ENCODE peak calls at places on chromosomes 4 and X, in nine cellular contexts. L is H9, A is NB4, I is nephron progenitor cell, Y is cardiac muscle cell, D is foreskin keratinocyte, Q is brain microvascular endothelial cell, O is lower leg skin, F is hepatocyte. K is an unnamed sample.

GRCh38 chr4:118776166-118776954 is 59.6 kb downstream of the SEC24D start:
- DNase-seq in L (no peak), D (no peak), A (no peak), F (no peak), Y (peak), Q (peak), O (no peak), I (no peak), K (peak)

GRCh38 chr4:55736605-55737183 is 82.9 kb upstream of the EXOC1L start:
- DNase-seq in F (no peak), L (no peak), O (no peak), Q (no peak), I (no peak), A (peak), Y (peak), D (no peak), K (peak)

GRCh38 chrX:153441296-153441695 is 4.6 kb downstream of the TREX2 start:
- DNase-seq in D (no peak), O (no peak), Y (no peak), I (no peak), Q (no peak), L (no peak), A (no peak), F (no peak), K (no peak)

GRCh38 chr4:156970501-156971167 is 965 bp downstream of the PDGFC start:
- DNase-seq in O (peak), F (peak), I (peak), D (no peak), A (no peak), L (peak), Q (no peak), Y (peak), K (no peak)

GRCh38 chrX:148459343-148459742 is 41.1 kb upstream of the AFF2 start:
- DNase-seq in Q (no peak), D (no peak), F (no peak), Y (no peak), L (no peak), I (no peak), A (peak), O (no peak), K (no peak)

GRCh38 chr4:85736576-85736975 is 261.6 kb downstream of the ARHGAP24 start:
- DNase-seq in F (no peak), A (no peak), L (no peak), Y (no peak), Q (no peak), D (no peak), O (no peak), I (no peak), K (no peak)

GRCh38 chr4:183335369-183335940 is 13.2 kb upstream of the CLDN24 start:
- DNase-seq in L (no peak), Q (peak), A (peak), F (peak), Y (peak), I (no peak), O (no peak), D (peak), K (peak)

GRCh38 chr4:150593996-150594395 is 12.0 kb downstream of the MAB21L2 start:
- DNase-seq in Q (no peak), A (no peak), I (no peak), O (no peak), Y (peak), D (no peak), F (no peak), L (no peak), K (no peak)

GRCh38 chrX:140064993-140065392 is 99.7 kb upstream of the CXorf66 start:
- DNase-seq in F (no peak), D (no peak), A (no peak), L (no peak), O (no peak), Y (no peak), Q (no peak), I (no peak), K (no peak)

GRCh38 chr4:140427919-140428471 is 547 bp upstream of the CLGN start:
- DNase-seq in Y (peak), Q (no peak), D (no peak), L (no peak), F (peak), O (no peak), I (no peak), A (peak), K (no peak)

GRCh38 chrX:76477352-76477751 is 49.8 kb downstream of the MAGEE1 start:
- DNase-seq in L (no peak), F (no peak), I (no peak), D (no peak), Q (no peak), Y (no peak), A (no peak), O (no peak), K (no peak)

GRCh38 chrX:115649461-115650063 is 88.6 kb downstream of the PLS3 start:
- DNase-seq in A (no peak), Y (no peak), D (no peak), I (no peak), O (no peak), F (no peak), L (peak), Q (peak), K (no peak)

GRCh38 chr4:139555705-139556070 is 331 bp downstream of the SETD7 start:
- DNase-seq in F (peak), L (no peak), O (no peak), Y (no peak), A (no peak), I (no peak), Q (no peak), D (no peak), K (no peak)

GRCh38 chr4:13306356-13306755 is 177.8 kb downstream of the RAB28 start:
- DNase-seq in D (no peak), Q (no peak), F (no peak), O (no peak), Y (no peak), A (no peak), L (no peak), I (no peak), K (no peak)

GRCh38 chrX:149881081-149881711 is at the start of gene MAGEA8:
- DNase-seq in D (no peak), A (peak), L (peak), Q (no peak), Y (no peak), I (peak), F (no peak), O (no peak), K (no peak)
- TF ChIP-seq CTCF in D (no peak), A (peak), L (peak), Q (no peak), Y (no peak), I (no peak), F (no peak), O (no peak), K (no peak)

GRCh38 chr4:39529534-39529933 is 2.3 kb upstream of the UGDH start:
- DNase-seq in A (no peak), L (no peak), Q (no peak), D (no peak), Y (no peak), F (no peak), I (no peak), O (no peak), K (no peak)

GRCh38 chr4:39526283-39526682 is 956 bp downstream of the UGDH start:
- DNase-seq in Q (no peak), F (no peak), D (no peak), L (no peak), A (no peak), O (no peak), Y (no peak), I (no peak), K (peak)

GRCh38 chr4:39526810-39527295 is 386 bp downstream of the UGDH start:
- DNase-seq in A (no peak), I (no peak), Y (no peak), Q (no peak), D (no peak), L (no peak), O (peak), F (no peak), K (no peak)

GRCh38 chr4:39528056-39528465 is 822 bp upstream of the UGDH start:
- DNase-seq in I (no peak), F (no peak), Y (peak), D (no peak), O (peak), Q (peak), L (no peak), A (no peak), K (no peak)

DNA sequence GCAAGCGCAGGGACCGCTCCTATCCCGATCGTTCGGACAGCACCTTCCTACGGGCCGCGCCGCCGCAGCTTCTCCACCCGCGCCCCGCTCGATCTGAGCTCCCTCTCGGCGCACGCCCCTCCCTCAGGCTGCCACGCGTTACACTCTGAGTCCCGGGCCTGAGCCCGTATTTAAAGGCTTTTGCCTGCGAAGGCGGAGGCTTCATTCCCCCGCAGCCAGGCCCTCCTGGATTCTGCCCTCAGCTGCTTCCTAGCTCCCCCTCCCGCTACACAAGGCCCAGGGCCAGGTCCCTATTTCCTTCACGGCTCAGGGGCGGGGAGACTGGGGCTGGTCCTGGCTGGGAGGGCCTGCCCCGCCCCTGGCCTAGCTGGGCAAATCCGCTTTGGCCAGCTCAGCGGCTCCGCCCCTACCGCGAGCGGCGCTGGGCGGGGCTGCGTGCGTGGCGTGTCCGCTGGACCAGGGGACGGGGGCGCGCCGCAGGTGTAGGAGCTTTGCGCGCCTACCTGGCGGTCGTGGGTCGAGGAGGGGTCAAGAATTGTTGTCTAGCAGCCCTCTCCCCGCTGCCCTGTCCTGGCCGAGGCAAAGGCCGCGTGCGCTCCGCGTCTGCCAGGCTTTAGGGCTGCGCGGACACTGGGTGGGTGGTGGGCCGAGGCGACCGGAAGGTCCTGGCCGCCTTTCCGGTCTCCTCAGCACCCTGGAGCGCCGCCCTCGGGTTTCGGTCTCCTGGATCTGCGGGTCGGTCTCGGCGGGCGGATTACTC is at the start of gene UGDH:
- DNase-seq in I (peak), L (peak), Q (peak), F (peak), Y (peak), D (peak), O (peak), A (peak), K (peak)
- TF ChIP-seq CTCF in I (no peak), L (no peak), Q (peak), F (no peak), Y (peak), D (no peak), O (no peak), A (no peak), K (peak)

GRCh38 chrX:30935985-30936384 is 46.9 kb upstream of the TAB3 start:
- DNase-seq in Y (peak), F (peak), Q (peak), O (no peak), D (no peak), I (peak), A (peak), L (peak), K (peak)
- TF ChIP-seq CTCF in Y (peak), F (peak), Q (peak), O (no peak), D (peak), I (no peak), A (peak), L (no peak), K (peak)

DNA sequence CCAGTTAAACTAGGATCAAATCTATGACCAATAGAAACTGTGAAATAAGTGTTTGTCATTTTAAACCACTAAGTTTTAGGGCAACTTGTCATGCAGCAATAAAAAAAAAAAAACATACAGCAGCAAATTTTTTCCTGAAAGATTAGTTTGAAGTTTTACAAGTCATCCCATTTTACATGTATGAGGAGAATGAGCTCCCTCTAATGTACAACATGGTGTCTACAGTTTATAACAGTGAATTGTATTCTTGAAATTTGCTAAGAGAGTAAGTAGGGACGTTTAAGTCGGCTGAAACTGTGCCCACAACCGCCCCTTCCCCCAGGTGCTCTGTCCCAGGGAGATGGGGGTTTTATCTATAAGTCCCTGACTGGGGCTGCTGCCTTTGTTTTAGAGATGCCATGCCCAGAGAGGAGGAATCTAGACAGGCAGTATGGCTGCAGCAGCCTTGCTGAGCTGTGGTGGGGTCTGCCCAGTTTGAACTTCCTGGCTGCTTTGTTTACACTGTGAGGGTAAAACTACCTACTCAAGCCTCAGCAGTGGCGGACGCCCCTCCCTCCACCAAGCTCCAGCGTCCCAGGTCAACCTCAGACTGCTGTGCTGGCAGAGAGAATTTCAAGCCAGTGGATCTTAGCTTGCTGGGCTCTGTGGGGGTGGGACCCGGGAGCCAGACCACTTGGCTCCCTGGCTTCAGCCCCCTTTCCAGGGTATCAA is 499.3 kb upstream of the CT83 start:
- DNase-seq in Y (no peak), F (peak), I (peak), A (no peak), L (peak), O (no peak), Q (no peak), D (no peak), K (no peak)
- TF ChIP-seq CTCF in Y (no peak), F (peak), I (peak), A (no peak), L (peak), O (no peak), Q (no peak), D (peak), K (no peak)

GRCh38 chr4:153643406-153644016 is 40.6 kb upstream of the TLR2 start:
- DNase-seq in D (no peak), I (no peak), A (peak), Y (peak), F (peak), O (no peak), L (no peak), Q (peak), K (peak)
- TF ChIP-seq CTCF in D (peak), I (peak), A (peak), Y (peak), F (peak), O (no peak), L (peak), Q (peak), K (peak)

DNA sequence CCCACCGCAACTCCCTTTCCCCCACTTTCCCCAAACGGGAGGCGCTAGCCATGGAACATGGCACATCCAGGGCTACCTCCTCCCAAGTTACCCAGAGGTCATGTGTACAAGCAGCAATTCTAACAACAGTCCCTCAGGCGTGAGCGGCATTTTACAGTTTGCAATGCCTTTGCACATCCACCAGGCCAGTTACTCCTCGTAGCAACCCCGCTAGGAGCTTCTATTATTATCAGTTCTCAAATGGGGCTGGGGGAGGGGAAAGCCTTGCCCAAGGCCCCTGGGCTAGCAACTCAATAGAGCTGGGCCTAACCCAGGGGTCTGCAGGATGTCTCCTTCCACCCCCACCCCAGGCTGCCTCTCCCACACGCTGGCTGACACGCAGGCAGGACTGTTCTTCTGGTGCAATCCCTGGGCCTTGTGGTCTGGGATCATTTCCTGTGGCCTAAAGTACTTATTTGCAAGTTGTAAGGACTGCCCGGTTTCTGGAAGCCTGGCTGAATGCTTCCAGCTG is 27.8 kb downstream of the PJA1 start:
- DNase-seq in Y (peak), L (peak), I (peak), F (peak), A (peak), Q (peak), D (no peak), O (no peak), K (peak)
- TF ChIP-seq CTCF in Y (no peak), L (no peak), I (no peak), F (no peak), A (no peak), Q (no peak), D (no peak), O (no peak), K (no peak)

GRCh38 chr4:7712021-7712420 is 227.6 kb downstream of the AFAP1 start:
- DNase-seq in D (no peak), Y (no peak), I (no peak), O (no peak), L (no peak), Q (no peak), F (no peak), A (no peak), K (no peak)
- TF ChIP-seq CTCF in D (no peak), Y (no peak), I (no peak), O (no peak), L (no peak), Q (no peak), F (no peak), A (no peak), K (no peak)

DNA sequence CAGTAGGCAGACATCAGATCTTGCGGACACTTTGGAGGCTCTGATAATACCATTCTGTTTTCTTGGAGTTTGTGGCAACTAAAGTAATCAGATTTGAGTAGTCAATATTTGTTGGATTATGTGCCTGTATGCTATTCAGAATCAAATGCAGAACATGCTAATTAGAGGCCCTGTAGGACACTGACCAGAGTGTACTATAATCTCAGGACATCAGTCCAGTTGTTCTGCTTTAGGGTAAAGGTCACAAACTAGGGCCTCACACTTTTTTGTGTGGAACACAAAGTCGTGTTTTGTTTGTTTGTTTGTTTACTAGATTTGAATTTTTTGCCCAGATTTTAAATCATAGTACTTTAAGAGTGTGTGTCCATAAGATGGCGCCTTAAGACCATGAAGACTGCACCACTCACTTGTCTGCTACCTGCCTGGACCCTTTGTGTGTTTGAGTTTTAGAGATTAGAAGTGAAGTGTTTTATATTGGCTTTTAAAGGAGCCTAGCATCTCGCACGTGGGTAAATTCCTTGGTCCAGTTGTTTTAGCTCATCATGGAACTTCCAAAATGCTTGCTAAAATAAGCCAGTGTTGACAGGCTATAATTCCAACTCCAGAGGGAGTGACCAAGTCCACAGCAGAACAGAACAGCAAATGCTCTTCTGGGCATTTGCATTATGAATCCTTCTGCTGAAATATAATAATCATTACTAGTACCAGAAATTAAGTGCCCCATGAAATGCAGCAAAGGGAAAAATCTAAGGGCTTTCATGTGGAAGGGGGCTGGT is 34.7 kb downstream of the IL13RA1 start:
- DNase-seq in Q (no peak), A (peak), D (no peak), I (no peak), O (no peak), F (no peak), L (no peak), Y (peak), K (no peak)
- TF ChIP-seq CTCF in Q (peak), A (no peak), D (peak), I (no peak), O (no peak), F (peak), L (peak), Y (no peak), K (no peak)

K was measured in astrocyte of the spinal cord.